ENCODE peak calls at places on chromosome 20, in seven cellular contexts. U is cardiac fibroblast, D is HFF-Myc, F is astrocyte of the spinal cord, A is left lung, B is spleen, H is uterus. N is an unnamed sample.

GRCh38 chr20:3933126-3933684 is 44.0 kb downstream of the PANK2 start:
- DNase-seq in U (no peak), D (no peak), F (no peak), A (no peak), B (no peak), H (no peak), N (no peak)

GRCh38 chr20:32013326-32013725 is 3.1 kb downstream of the CCM2L start:
- DNase-seq in U (no peak), D (no peak), F (no peak), A (no peak), B (peak; percentile 59), H (no peak), N (no peak)

GRCh38 chr20:46939031-46939430 is 44.4 kb downstream of the EYA2 start:
- DNase-seq in U (peak; percentile 38), D (no peak), F (no peak), A (no peak), B (no peak), H (no peak), N (no peak)

GRCh38 chr20:17466641-17467040 is 64.5 kb downstream of the BFSP1 start:
- DNase-seq in U (no peak), D (no peak), F (no peak), A (no peak), B (no peak), H (no peak), N (no peak)

GRCh38 chr20:13149371-13149770 is 71.7 kb upstream of the ISM1 start:
- DNase-seq in U (no peak), D (peak; percentile 15), F (peak; percentile 46), A (no peak), B (no peak), H (no peak), N (no peak)

GRCh38 chr20:52500150-52500549 is 308.6 kb upstream of the ZFP64 start:
- DNase-seq in U (no peak), D (no peak), F (no peak), A (no peak), B (no peak), H (no peak), N (no peak)

GRCh38 chr20:37933797-37934633 is 31.1 kb downstream of the VSTM2L start:
- DNase-seq in U (no peak), D (no peak), F (no peak), A (no peak), B (peak; percentile 60), H (no peak), N (no peak)

GRCh38 chr20:37972256-37973058 is 60.8 kb downstream of the TTI1 start:
- DNase-seq in U (no peak), D (no peak), F (no peak), A (no peak), B (no peak), H (no peak), N (no peak)

GRCh38 chr20:24781061-24781980 is 167.7 kb upstream of the CST7 start:
- DNase-seq in U (peak; percentile 45), D (no peak), F (peak; percentile 55), A (no peak), B (peak; percentile 47), H (no peak), N (no peak)

GRCh38 chr20:24469116-24470030 is at the start of gene SYNDIG1:
- DNase-seq in U (no peak), D (no peak), F (peak; percentile 46), A (peak; percentile 76), B (no peak), H (peak; percentile 24), N (no peak)

GRCh38 chr20:63432577-63433061 is 39.8 kb downstream of the KCNQ2 start:
- DNase-seq in U (no peak), D (no peak), F (no peak), A (no peak), B (no peak), H (no peak), N (no peak)

GRCh38 chr20:63976980-63977391 is 2.5 kb downstream of the SAMD10 start:
- DNase-seq in U (no peak), D (no peak), F (no peak), A (peak; percentile 70), B (peak; percentile 79), H (no peak), N (no peak)

GRCh38 chr20:20076297-20077065 is 24.1 kb downstream of the CFAP61 start:
- DNase-seq in U (peak; percentile 70), D (no peak), F (peak; percentile 72), A (no peak), B (no peak), H (no peak), N (no peak)

GRCh38 chr20:61253640-61254511 is 1.8 kb downstream of the CDH4 start:
- DNase-seq in U (peak; percentile 22), D (no peak), F (peak; percentile 29), A (no peak), B (no peak), H (no peak), N (no peak)

GRCh38 chr20:3461911-3462677 is 8.7 kb upstream of the ATRN start:
- DNase-seq in U (peak; percentile 29), D (no peak), F (no peak), A (no peak), B (no peak), H (no peak), N (no peak)

GRCh38 chr20:37552415-37552814 is 24.7 kb upstream of the BLCAP start:
- DNase-seq in U (peak; percentile 26), D (no peak), F (no peak), A (no peak), B (no peak), H (no peak), N (no peak)

GRCh38 chr20:36629719-36630340 is 16.2 kb downstream of the SLA2 start:
- DNase-seq in U (no peak), D (no peak), F (no peak), A (peak; percentile 76), B (peak; percentile 87), H (no peak), N (no peak)

GRCh38 chr20:45917790-45918141 is 5.8 kb upstream of the PLTP start:
- DNase-seq in U (peak; percentile 54), D (no peak), F (no peak), A (no peak), B (no peak), H (peak; percentile 71), N (no peak)

GRCh38 chr20:20530428-20531151 is 162.7 kb downstream of the INSM1 start:
- DNase-seq in U (no peak), D (no peak), F (no peak), A (no peak), B (no peak), H (no peak), N (no peak)

GRCh38 chr20:53071833-53072232 is 99.7 kb downstream of the TSHZ2 start:
- DNase-seq in U (no peak), D (no peak), F (no peak), A (no peak), B (no peak), H (no peak), N (no peak)

GRCh38 chr20:1894471-1894950 is 696 bp upstream of the SIRPA start:
- DNase-seq in U (no peak), D (no peak), F (peak; percentile 72), A (peak; percentile 86), B (peak; percentile 94), H (peak; percentile 45), N (peak; percentile 26)

GRCh38 chr20:1895674-1896496 is 678 bp downstream of the SIRPA start:
- DNase-seq in U (peak; percentile 25), D (no peak), F (peak; percentile 8), A (no peak), B (no peak), H (peak; percentile 32), N (no peak)

GRCh38 chr20:1894951-1895673 is at the start of gene SIRPA:
- DNase-seq in U (peak; percentile 72), D (no peak), F (peak; percentile 71), A (peak; percentile 91), B (peak; percentile 87), H (peak; percentile 78), N (peak; percentile 21)

GRCh38 chr20:1892122-1892385 is 3.2 kb upstream of the SIRPA start:
- DNase-seq in U (no peak), D (no peak), F (no peak), A (no peak), B (peak; percentile 58), H (no peak), N (no peak)

GRCh38 chr20:1893721-1894470 is 1.3 kb upstream of the SIRPA start:
- DNase-seq in U (peak; percentile 78), D (no peak), F (no peak), A (peak; percentile 95), B (no peak), H (peak; percentile 68), N (no peak)
- H3K4me3 ChIP-seq in U (peak overlapping the region; percentile 75), D (peak overlapping the region; percentile 60), F (peak overlapping the region; percentile 63), A (peak overlapping the region; percentile 36), B (peak overlapping the region; percentile 63), H (peak overlapping the region; percentile 75), N (peak overlapping the region; percentile 50)

GRCh38 chr20:59744756-59745155 is 140.4 kb downstream of the PHACTR3 start:
- DNase-seq in U (no peak), D (no peak), F (no peak), A (no peak), B (no peak), H (no peak), N (no peak)

GRCh38 chr20:59743308-59743707 is 139.0 kb downstream of the PHACTR3 start:
- DNase-seq in U (no peak), D (no peak), F (no peak), A (no peak), B (no peak), H (no peak), N (no peak)

GRCh38 chr20:59742351-59743095 is 138.2 kb downstream of the PHACTR3 start:
- DNase-seq in U (no peak), D (no peak), F (no peak), A (no peak), B (no peak), H (no peak), N (no peak)

GRCh38 chr20:59745201-59745600 is 140.9 kb downstream of the PHACTR3 start:
- DNase-seq in U (no peak), D (no peak), F (no peak), A (no peak), B (no peak), H (no peak), N (no peak)

GRCh38 chr20:59743767-59744485 is 139.6 kb downstream of the PHACTR3 start:
- DNase-seq in U (no peak), D (no peak), F (no peak), A (no peak), B (no peak), H (no peak), N (no peak)
- TF ChIP-seq CTCF in U (no peak), D (no peak), F (no peak), A (no peak), B (no peak), H (no peak), N (no peak)

DNA sequence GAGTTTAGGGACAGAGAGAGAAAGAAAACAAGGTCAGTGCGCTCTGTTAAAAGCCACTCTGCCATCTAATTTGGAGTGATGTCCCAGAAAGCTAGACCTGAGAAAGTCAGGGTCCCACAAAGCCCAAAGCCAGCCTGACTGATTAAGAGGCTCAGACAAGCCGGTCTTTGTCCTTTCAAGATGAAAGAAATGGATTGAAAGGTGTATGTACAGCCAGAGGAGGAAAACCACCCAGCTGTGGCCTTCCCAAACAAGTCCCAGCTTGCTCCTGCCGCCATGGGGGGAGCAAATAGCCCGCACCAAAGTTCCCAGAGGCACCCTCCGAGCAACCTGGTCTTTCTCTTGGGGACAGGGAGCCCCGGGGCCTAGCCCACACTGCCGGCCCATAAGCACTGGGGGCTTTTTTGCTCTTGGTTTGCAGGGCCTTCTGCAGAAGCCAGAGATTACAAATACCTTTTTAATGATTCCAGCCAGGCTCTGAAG is 3.3 kb downstream of the BMP7 start:
- DNase-seq in U (no peak), D (no peak), F (no peak), A (no peak), B (no peak), H (no peak), N (no peak)
- H3K4me3 ChIP-seq in U (no peak overlapping the region), D (no peak overlapping the region), F (no peak overlapping the region), A (no peak overlapping the region), B (no peak overlapping the region), H (no peak overlapping the region), N (no peak overlapping the region)

GRCh38 chr20:50577175-50578018 is 67.2 kb downstream of the PTPN1 start:
- DNase-seq in U (no peak), D (no peak), F (no peak), A (no peak), B (peak; percentile 73), H (no peak), N (no peak)
- TF ChIP-seq CTCF in U (no peak), D (no peak), F (no peak), A (no peak), B (no peak), H (no peak), N (no peak)